ENCODE peak calls at places on chromosome 1, in nine cellular contexts. H is GM12878, Y is neural progenitor cell, D is right lobe of liver, F is lower leg skin, E is A549, Z is fibroblast of the aortic adventitia, P is PC-3, G is thoracic aorta. N is an unnamed sample.

GRCh38 chr1:68953316-68953715 is 456.4 kb upstream of the DEPDC1 start:
- DNase-seq in H (no peak), Y (no peak), D (no peak), F (no peak), E (no peak), Z (peak), P (no peak), G (no peak), N (no peak)

GRCh38 chr1:8836228-8836627 is 18.8 kb upstream of the RERE start:
- DNase-seq in H (no peak), Y (no peak), D (no peak), F (peak), E (no peak), Z (peak), P (no peak), G (no peak), N (no peak)

GRCh38 chr1:203771901-203772301 is 6.9 kb downstream of the LAX1 start:
- DNase-seq in H (no peak), Y (no peak), D (no peak), F (no peak), E (no peak), Z (peak), P (peak), G (no peak), N (no peak)

GRCh38 chr1:86052948-86053698 is 103.4 kb downstream of the COL24A1 start:
- DNase-seq in H (no peak), Y (no peak), D (no peak), F (no peak), E (no peak), Z (no peak), P (no peak), G (no peak), N (no peak)

GRCh38 chr1:22330763-22331119 is 120.9 kb upstream of the ZBTB40 start:
- DNase-seq in H (no peak), Y (no peak), D (no peak), F (no peak), E (no peak), Z (no peak), P (no peak), G (no peak), N (no peak)

GRCh38 chr1:26190373-26190987 is at the start of gene CATSPER4:
- DNase-seq in H (no peak), Y (peak), D (no peak), F (no peak), E (peak), Z (no peak), P (no peak), G (no peak), N (peak)

GRCh38 chr1:29805896-29806160 is 569.5 kb downstream of the PTPRU start:
- DNase-seq in H (no peak), Y (no peak), D (no peak), F (peak), E (no peak), Z (no peak), P (no peak), G (no peak), N (no peak)

GRCh38 chr1:201022824-201023516 is 544 bp downstream of the KIF21B start:
- DNase-seq in H (no peak), Y (peak), D (peak), F (no peak), E (no peak), Z (no peak), P (no peak), G (no peak), N (peak)

GRCh38 chr1:152036316-152037216 is at the start of gene S100A11:
- DNase-seq in H (peak), Y (peak), D (peak), F (peak), E (peak), Z (peak), P (peak), G (peak), N (peak)

GRCh38 chr1:152034324-152034653 is 2.5 kb downstream of the S100A11 start:
- DNase-seq in H (no peak), Y (no peak), D (no peak), F (no peak), E (no peak), Z (no peak), P (no peak), G (no peak), N (no peak)

GRCh38 chr1:152037920-152038658 is 1.3 kb upstream of the S100A11 start:
- DNase-seq in H (no peak), Y (no peak), D (no peak), F (no peak), E (no peak), Z (no peak), P (no peak), G (no peak), N (no peak)

GRCh38 chr1:152035406-152036315 is 1.1 kb downstream of the S100A11 start:
- DNase-seq in H (no peak), Y (no peak), D (no peak), F (no peak), E (peak), Z (peak), P (peak), G (no peak), N (peak)

GRCh38 chr1:152034654-152035405 is 2.0 kb downstream of the S100A11 start:
- DNase-seq in H (peak), Y (peak), D (no peak), F (peak), E (peak), Z (peak), P (peak), G (no peak), N (peak)
- H3K4me3 ChIP-seq in H (no peak), Y (no peak), D (peak), F (peak), E (peak), Z (peak), P (peak), G (peak), N (peak)

GRCh38 chr1:235128453-235129328 is at the start of gene TOMM20:
- DNase-seq in H (peak), Y (peak), D (peak), F (peak), E (peak), Z (peak), P (peak), G (peak), N (peak)
- TF ChIP-seq CTCF in H (no peak), Y (peak), D (no peak), F (no peak), E (no peak), Z (no peak), P (no peak), G (peak), N (peak)

DNA sequence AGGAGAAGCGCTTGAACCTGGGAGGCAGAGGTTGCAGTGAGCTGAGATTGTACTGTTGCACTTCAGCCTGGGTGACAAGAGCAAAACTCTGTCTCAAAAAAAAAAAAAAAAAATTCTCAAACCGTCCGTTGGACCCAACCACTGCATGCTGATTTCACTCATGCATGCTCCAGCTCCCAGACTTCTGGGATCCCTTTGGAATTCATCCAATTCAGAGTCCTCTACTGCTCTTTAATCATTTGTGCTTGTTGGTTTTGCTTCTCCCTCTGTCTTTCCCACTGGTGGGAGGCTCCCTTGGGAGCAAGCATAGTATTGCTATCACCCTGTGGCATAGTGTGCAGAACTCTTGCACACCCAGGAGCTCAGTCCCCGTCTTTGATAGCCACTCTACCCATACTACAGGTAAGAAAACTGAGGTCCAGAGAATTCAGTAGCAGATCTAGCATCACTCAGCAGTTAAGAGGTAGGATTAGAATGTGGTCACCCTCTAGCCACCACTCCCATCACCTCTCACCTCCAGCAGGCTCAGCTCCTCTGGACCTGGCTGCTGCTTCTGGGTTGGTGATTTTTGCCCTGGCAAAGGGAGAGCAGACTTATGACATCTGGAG is 3.1 kb upstream of the LMNA start:
- DNase-seq in H (no peak), Y (no peak), D (no peak), F (no peak), E (no peak), Z (no peak), P (no peak), G (no peak), N (no peak)
- H3K4me3 ChIP-seq in H (no peak), Y (no peak), D (no peak), F (no peak), E (no peak), Z (no peak), P (no peak), G (no peak), N (no peak)

GRCh38 chr1:152107984-152108898 is 7.0 kb downstream of the TCHH start:
- DNase-seq in H (no peak), Y (peak), D (no peak), F (no peak), E (peak), Z (peak), P (no peak), G (no peak), N (peak)
- TF ChIP-seq CTCF in H (no peak), Y (no peak), D (no peak), F (no peak), E (peak), Z (no peak), P (no peak), G (no peak), N (no peak)

GRCh38 chr1:187715483-187715882 is 886.7 kb downstream of the PLA2G4A start:
- DNase-seq in H (no peak), Y (no peak), D (no peak), F (no peak), E (no peak), Z (no peak), P (no peak), G (no peak), N (peak)
- H3K4me3 ChIP-seq in H (no peak), Y (no peak), D (no peak), F (no peak), E (no peak), Z (no peak), P (no peak), G (no peak), N (no peak)

GRCh38 chr1:209094384-209094783 is 489.1 kb upstream of the CAMK1G start:
- DNase-seq in H (no peak), Y (no peak), D (no peak), F (no peak), E (no peak), Z (no peak), P (no peak), G (no peak), N (no peak)
- TF ChIP-seq CTCF in H (no peak), Y (peak), D (no peak), F (no peak), E (no peak), Z (no peak), P (peak), G (no peak), N (no peak)

GRCh38 chr1:13751985-13752384 is 52.0 kb downstream of the PRDM2 start:
- DNase-seq in H (no peak), Y (no peak), D (no peak), F (no peak), E (no peak), Z (no peak), P (no peak), G (no peak), N (no peak)

GRCh38 chr1:13752852-13753251 is 52.9 kb downstream of the PRDM2 start:
- DNase-seq in H (no peak), Y (no peak), D (no peak), F (no peak), E (no peak), Z (no peak), P (no peak), G (no peak), N (no peak)

GRCh38 chr1:13754003-13754402 is 54.0 kb downstream of the PRDM2 start:
- DNase-seq in H (peak), Y (no peak), D (no peak), F (no peak), E (no peak), Z (no peak), P (no peak), G (no peak), N (no peak)

GRCh38 chr1:13749543-13750307 is 49.7 kb downstream of the PRDM2 start:
- DNase-seq in H (no peak), Y (peak), D (peak), F (peak), E (peak), Z (peak), P (peak), G (peak), N (peak)

DNA sequence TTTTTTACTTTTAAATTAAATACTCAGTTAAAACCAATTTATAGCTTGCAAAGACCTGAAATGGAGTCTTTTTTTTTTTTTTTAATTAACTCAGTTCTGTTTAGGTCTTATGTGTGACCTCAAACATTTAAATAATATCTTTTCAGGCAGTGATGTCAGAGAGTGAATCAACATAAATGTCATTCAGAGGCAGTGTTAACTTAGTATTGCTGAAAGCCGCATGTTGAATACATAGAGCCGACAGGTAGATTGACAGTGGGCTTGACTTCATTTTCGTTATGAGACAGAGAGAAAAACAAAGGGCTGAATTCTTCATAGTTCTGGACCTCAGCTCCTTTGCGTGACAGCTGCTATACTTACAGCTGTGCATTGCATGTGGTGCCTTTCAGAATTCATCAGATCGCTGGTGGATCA is 51.5 kb downstream of the PRDM2 start:
- DNase-seq in H (peak), Y (no peak), D (no peak), F (no peak), E (no peak), Z (no peak), P (no peak), G (no peak), N (no peak)
- H3K4me3 ChIP-seq in H (peak), Y (no peak), D (no peak), F (no peak), E (no peak), Z (peak), P (peak), G (no peak), N (no peak)

N was measured in choroid plexus epithelial cell.